ENCODE peak calls at places on chromosomes 11 and 22, in nine cellular contexts. T, V, A, I, F, N, R, B and M are unnamed samples.

GRCh38 chr11:115122274-115122673 is 381.9 kb downstream of the CADM1 start:
- DNase-seq in T (no peak), V (no peak), A (no peak), I (no peak), F (no peak), N (no peak), R (no peak), B (no peak), M (no peak)

GRCh38 chr11:93089474-93090102 is 108.2 kb downstream of the SLC36A4 start:
- DNase-seq in T (peak), V (peak), A (peak), I (peak), F (peak), N (no peak), R (no peak), B (peak), M (peak)

GRCh38 chr11:45805305-45806071 is 539 bp downstream of the SLC35C1 start:
- DNase-seq in T (peak), V (peak), A (peak), I (no peak), F (peak), N (peak), R (peak), B (peak), M (no peak)

GRCh38 chr11:17343907-17344306 is 7.7 kb upstream of the NCR3LG1 start:
- DNase-seq in T (no peak), V (no peak), A (peak), I (no peak), F (peak), N (no peak), R (no peak), B (no peak), M (no peak)

GRCh38 chr22:40224702-40225101 is 47.0 kb downstream of the TNRC6B start:
- DNase-seq in T (no peak), V (no peak), A (no peak), I (no peak), F (no peak), N (no peak), R (no peak), B (no peak), M (no peak)

GRCh38 chr11:94876645-94877445 is 96.5 kb downstream of the CWC15 start:
- DNase-seq in T (no peak), V (no peak), A (peak), I (peak), F (peak), N (peak), R (no peak), B (peak), M (peak)

GRCh38 chr11:93906486-93906885 is 56.1 kb upstream of the VSTM5 start:
- DNase-seq in T (no peak), V (no peak), A (peak), I (no peak), F (no peak), N (no peak), R (no peak), B (no peak), M (no peak)

GRCh38 chr11:47001666-47002285 is 65.2 kb downstream of the CSTPP1 start:
- DNase-seq in T (no peak), V (no peak), A (no peak), I (no peak), F (peak), N (no peak), R (no peak), B (peak), M (no peak)

GRCh38 chr11:35583126-35583525 is 35.1 kb upstream of the FJX1 start:
- DNase-seq in T (no peak), V (no peak), A (peak), I (no peak), F (peak), N (no peak), R (no peak), B (no peak), M (no peak)

GRCh38 chr11:29326757-29327156 is 690.1 kb downstream of the KCNA4 start:
- DNase-seq in T (no peak), V (no peak), A (no peak), I (no peak), F (no peak), N (no peak), R (no peak), B (no peak), M (no peak)

DNA sequence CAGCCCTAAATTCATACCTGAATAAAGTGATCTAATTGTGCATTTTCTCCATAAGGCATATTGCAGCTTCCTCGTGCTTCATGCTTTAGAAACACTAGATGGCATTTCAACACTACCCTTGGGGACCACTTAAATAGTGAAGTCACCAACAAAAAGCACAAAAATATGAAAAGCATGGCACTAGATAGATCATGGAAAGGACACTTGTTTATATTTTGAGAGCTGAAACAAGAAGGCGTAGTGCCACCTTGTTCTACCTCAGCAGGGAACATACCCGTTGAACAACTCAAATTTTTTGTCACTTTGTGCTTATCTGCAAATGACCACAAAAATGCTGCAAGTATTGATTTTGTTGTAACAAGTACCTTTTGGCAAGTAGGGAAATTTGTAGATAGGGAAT is 8.6 kb downstream of the TBCEL start:
- DNase-seq in T (no peak), V (no peak), A (no peak), I (no peak), F (peak), N (no peak), R (no peak), B (peak), M (no peak)
- TF ChIP-seq CTCF in T (no peak), V (no peak), A (no peak), I (no peak), F (no peak), N (no peak), R (no peak), B (no peak), M (peak)

DNA sequence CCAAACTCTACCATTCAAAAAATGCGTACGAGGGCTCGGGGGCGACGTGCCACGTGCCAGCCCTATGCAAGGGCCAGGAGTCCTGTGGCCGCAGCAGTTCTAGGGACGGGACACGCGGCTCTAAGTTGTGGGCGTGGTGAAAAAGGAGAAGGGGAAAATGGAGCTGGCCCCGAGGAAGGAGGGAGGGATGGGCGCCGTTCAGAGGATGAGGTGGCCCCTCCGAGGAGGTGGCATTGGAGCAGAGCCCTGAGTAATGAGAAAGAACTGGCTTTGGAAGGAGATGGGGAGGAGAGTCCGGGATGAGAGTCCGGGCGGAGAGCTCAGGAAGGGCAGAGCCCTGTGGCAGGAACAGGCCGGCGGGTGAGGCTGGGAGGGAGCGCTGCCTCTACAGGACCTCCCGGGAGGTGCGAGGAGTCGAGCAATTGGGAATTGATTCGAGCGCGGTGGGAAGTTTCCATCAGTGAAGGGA is 21.0 kb downstream of the OTUB1 start:
- DNase-seq in T (peak), V (no peak), A (peak), I (no peak), F (no peak), N (no peak), R (no peak), B (no peak), M (no peak)
- TF ChIP-seq CTCF in T (no peak), V (no peak), A (no peak), I (peak), F (no peak), N (no peak), R (no peak), B (no peak), M (no peak)

GRCh38 chr11:40425168-40425567 is 1034.3 kb downstream of the LRRC4C start:
- DNase-seq in T (no peak), V (no peak), A (no peak), I (no peak), F (no peak), N (no peak), R (no peak), B (no peak), M (no peak)
- TF ChIP-seq CTCF in T (no peak), V (no peak), A (peak), I (peak), F (peak), N (no peak), R (no peak), B (no peak), M (no peak)

DNA sequence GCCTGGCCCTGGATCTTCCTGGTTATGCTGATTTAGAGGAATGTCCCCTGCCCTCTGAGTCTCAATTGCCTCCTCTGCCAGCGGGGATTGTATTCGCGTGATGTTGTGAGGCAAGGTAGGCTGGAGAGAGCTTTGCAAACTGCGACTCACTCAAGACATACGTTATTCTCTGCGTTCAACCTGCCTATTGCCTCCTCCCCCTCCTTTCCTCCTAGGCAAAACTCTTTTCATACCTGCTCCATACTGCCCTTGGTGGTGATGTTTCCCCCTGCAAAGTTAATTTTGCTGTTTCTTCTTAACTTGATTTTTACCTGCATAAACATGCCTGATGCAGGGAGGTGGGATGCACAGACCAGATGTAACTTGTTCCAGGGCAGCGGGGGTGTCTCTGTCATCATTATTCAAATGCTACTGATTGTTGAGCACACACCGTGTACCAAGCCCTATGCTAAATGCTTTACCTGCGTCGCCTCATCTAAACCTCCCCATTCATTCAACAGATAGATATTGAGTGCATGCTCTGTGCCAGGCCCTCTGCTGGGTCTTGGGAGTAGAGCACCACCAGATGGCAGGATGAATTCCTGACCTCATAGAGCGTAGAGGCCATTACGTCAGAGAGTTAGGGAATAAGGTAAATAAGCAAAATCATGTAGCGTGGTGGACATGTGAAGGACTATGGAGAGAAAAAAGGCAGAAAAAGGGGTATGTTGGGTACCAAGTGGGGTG is 29.0 kb downstream of the SGSM1 start:
- DNase-seq in T (peak), V (peak), A (no peak), I (no peak), F (peak), N (no peak), R (no peak), B (peak), M (no peak)
- TF ChIP-seq CTCF in T (peak), V (no peak), A (peak), I (peak), F (peak), N (no peak), R (no peak), B (peak), M (peak)